ENCODE peak calls at places on chromosomes 1 and 21, in seven cellular contexts. X is fibroblast of lung, E is cardiac muscle cell, Z is AG08396, M is glutamatergic neuron, L is EH, J is WTC11. G is an unnamed sample.

GRCh38 chr1:32275424-32275823 is 16.5 kb upstream of the HDAC1 start:
- DNase-seq in X (no peak), E (no peak), Z (no peak), M (peak; percentile 29), L (peak; percentile 11), J (peak; percentile 41), G (no peak)

GRCh38 chr1:8396083-8396911 is 78.4 kb downstream of the SLC45A1 start:
- DNase-seq in X (peak; percentile 59), E (peak; percentile 47), Z (no peak), M (no peak), L (peak; percentile 86), J (no peak), G (no peak)

GRCh38 chr1:113929750-113930498 is 800 bp downstream of the HIPK1 start:
- DNase-seq in X (peak; percentile 12), E (peak; percentile 71), Z (peak; percentile 63), M (peak; percentile 61), L (peak; percentile 47), J (no peak), G (peak; percentile 26)

GRCh38 chr1:8011923-8012858 is 13.9 kb downstream of the ERRFI1 start:
- DNase-seq in X (peak; percentile 12), E (no peak), Z (no peak), M (no peak), L (no peak), J (no peak), G (no peak)

GRCh38 chr1:76951185-76951584 is 83.9 kb downstream of the ST6GALNAC5 start:
- DNase-seq in X (no peak), E (no peak), Z (no peak), M (no peak), L (peak; percentile 79), J (no peak), G (no peak)

GRCh38 chr1:246803891-246804290 is 79.7 kb downstream of the SCCPDH start:
- DNase-seq in X (no peak), E (no peak), Z (no peak), M (no peak), L (no peak), J (no peak), G (no peak)

GRCh38 chr1:38101037-38101782 is 54.6 kb upstream of the POU3F1 start:
- DNase-seq in X (no peak), E (no peak), Z (no peak), M (no peak), L (no peak), J (no peak), G (no peak)

GRCh38 chr1:180540697-180541594 is 17.8 kb upstream of the OVAAL start:
- DNase-seq in X (no peak), E (no peak), Z (peak; percentile 38), M (no peak), L (peak; percentile 72), J (no peak), G (no peak)

GRCh38 chr21:33660406-33660805 is 18.1 kb downstream of the ITSN1 start:
- DNase-seq in X (no peak), E (no peak), Z (no peak), M (no peak), L (no peak), J (no peak), G (no peak)

GRCh38 chr1:154420172-154420571 is 15.0 kb downstream of the IL6R start:
- DNase-seq in X (peak; percentile 90), E (no peak), Z (peak; percentile 72), M (no peak), L (peak; percentile 89), J (no peak), G (no peak)

GRCh38 chr1:116375884-116376733 is 3.1 kb downstream of the ATP1A1 start:
- DNase-seq in X (peak; percentile 88), E (peak; percentile 69), Z (peak; percentile 26), M (no peak), L (peak; percentile 84), J (peak; percentile 49), G (no peak)

GRCh38 chr1:33516891-33517550 is 44.6 kb downstream of the ZSCAN20 start:
- DNase-seq in X (peak; percentile 40), E (no peak), Z (peak; percentile 30), M (no peak), L (no peak), J (no peak), G (no peak)

GRCh38 chr1:225877570-225877969 is 4.6 kb downstream of the TMEM63A start:
- DNase-seq in X (peak; percentile 45), E (peak; percentile 38), Z (peak; percentile 64), M (peak; percentile 68), L (peak; percentile 69), J (peak; percentile 72), G (peak; percentile 82)

GRCh38 chr1:221759436-221759835 is 17.5 kb upstream of the DUSP10 start:
- DNase-seq in X (peak; percentile 43), E (no peak), Z (no peak), M (no peak), L (peak; percentile 74), J (no peak), G (no peak)

GRCh38 chr1:53377438-53377841 is 49.6 kb upstream of the LRP8 start:
- DNase-seq in X (no peak), E (peak; percentile 23), Z (no peak), M (no peak), L (no peak), J (peak; percentile 7), G (no peak)

GRCh38 chr1:40592107-40592773 is 60.8 kb downstream of the ZNF684 start:
- DNase-seq in X (peak; percentile 39), E (no peak), Z (no peak), M (no peak), L (peak; percentile 47), J (no peak), G (peak; percentile 81)

GRCh38 chr1:43531453-43531905 is 796 bp downstream of the PTPRF start:
- DNase-seq in X (no peak), E (peak; percentile 50), Z (peak; percentile 72), M (peak; percentile 48), L (peak; percentile 50), J (peak; percentile 60), G (peak; percentile 64)

GRCh38 chr21:46639489-46640386 is 4.3 kb downstream of the PRMT2 start:
- DNase-seq in X (peak; percentile 49), E (no peak), Z (no peak), M (no peak), L (peak; percentile 35), J (no peak), G (peak; percentile 56)

GRCh38 chr1:143497374-143497747 is 474.4 kb downstream of the FAM72C start:
- DNase-seq in X (no peak), E (no peak), Z (no peak), M (no peak), L (no peak), J (no peak), G (no peak)

GRCh38 chr21:15034126-15034848 is 30.5 kb downstream of the NRIP1 start:
- DNase-seq in X (peak; percentile 66), E (peak; percentile 25), Z (peak; percentile 6), M (no peak), L (peak; percentile 70), J (no peak), G (no peak)

GRCh38 chr1:17582124-17582768 is 42.7 kb downstream of the ARHGEF10L start:
- DNase-seq in X (no peak), E (no peak), Z (no peak), M (no peak), L (no peak), J (no peak), G (no peak)

GRCh38 chr1:201535046-201535777 is 3.7 kb upstream of the NAV1 start:
- DNase-seq in X (peak; percentile 38), E (no peak), Z (no peak), M (no peak), L (peak; percentile 88), J (no peak), G (no peak)

GRCh38 chr1:168606096-168606495 is 29.7 kb downstream of the XCL1 start:
- DNase-seq in X (no peak), E (no peak), Z (no peak), M (no peak), L (no peak), J (no peak), G (peak; percentile 16)

GRCh38 chr1:72586023-72586685 is 303.8 kb upstream of the NEGR1 start:
- DNase-seq in X (no peak), E (no peak), Z (no peak), M (no peak), L (no peak), J (no peak), G (no peak)

GRCh38 chr1:192462630-192463029 is 112.9 kb upstream of the RGS1 start:
- DNase-seq in X (no peak), E (no peak), Z (no peak), M (no peak), L (no peak), J (no peak), G (no peak)

GRCh38 chr1:182397653-182398388 is 2.6 kb downstream of the TEDDM1 start:
- DNase-seq in X (no peak), E (no peak), Z (peak; percentile 13), M (no peak), L (peak; percentile 17), J (no peak), G (peak; percentile 61)

GRCh38 chr1:199292873-199293272 is 654.0 kb downstream of the PTPRC start:
- DNase-seq in X (no peak), E (no peak), Z (no peak), M (no peak), L (no peak), J (no peak), G (no peak)

GRCh38 chr1:121516279-121516967 is 331.6 kb downstream of the SRGAP2C start:
- DNase-seq in X (no peak), E (no peak), Z (no peak), M (no peak), L (no peak), J (no peak), G (no peak)

GRCh38 chr1:157198619-157199420 is 60.6 kb upstream of the ETV3 start:
- DNase-seq in X (no peak), E (no peak), Z (no peak), M (no peak), L (no peak), J (no peak), G (peak; percentile 23)

GRCh38 chr1:156582388-156583022 is 3.0 kb downstream of the TTC24 start:
- DNase-seq in X (no peak), E (no peak), Z (no peak), M (no peak), L (no peak), J (no peak), G (no peak)

G was measured in T47D.